ENCODE peak calls at places on chromosomes 4 and X, in six cellular contexts. A is activated B cell treated with CpG ODN at 0.5 μM for 24 hours; D is foreskin fibroblast; K is posterior cingulate gyrus; X is activated naive CD4-positive, alpha-beta T cell; J is lower lobe of right lung. H is an unnamed sample.

GRCh38 chrX:68273887-68274286 is 159.4 kb downstream of the OPHN1 start:
- DNase-seq in X (no peak), D (peak), K (no peak), J (no peak), A (no peak), H (no peak)

GRCh38 chr4:105215609-105216313 is 69.1 kb downstream of the TET2 start:
- DNase-seq in J (no peak), X (no peak), D (peak), K (no peak), A (no peak), H (no peak)

GRCh38 chr4:148376151-148376550 is 66.1 kb downstream of the NR3C2 start:
- DNase-seq in D (peak), J (no peak), K (no peak), A (no peak), X (no peak), H (peak)

GRCh38 chr4:56958111-56958517 is 19.3 kb downstream of the NOA1 start:
- DNase-seq in J (peak), D (peak), A (no peak), X (no peak), K (no peak), H (no peak)

GRCh38 chr4:126375462-126376054 is 1060.8 kb downstream of the FAT4 start:
- DNase-seq in X (no peak), A (no peak), D (peak), J (no peak), K (no peak), H (no peak)

GRCh38 chr4:145690610-145691009 is 10.7 kb downstream of the C4orf51 start:
- DNase-seq in K (no peak), J (no peak), X (no peak), D (no peak), A (no peak), H (no peak)

GRCh38 chr4:38131371-38132139 is 171.4 kb downstream of the PTTG2 start:
- DNase-seq in J (no peak), A (no peak), K (no peak), X (peak), D (no peak), H (peak)

GRCh38 chrX:150899191-150899757 is 806 bp upstream of the CD99L2 start:
- DNase-seq in D (peak), J (peak), X (no peak), A (peak), K (peak), H (no peak)

GRCh38 chr4:17232575-17233253 is 279.2 kb downstream of the QDPR start:
- DNase-seq in K (no peak), D (peak), J (no peak), A (no peak), X (no peak), H (no peak)

GRCh38 chrX:130851569-130851968 is 51.4 kb downstream of the ENOX2 start:
- DNase-seq in J (no peak), D (peak), X (no peak), A (no peak), K (no peak), H (no peak)

GRCh38 chr4:41622816-41623215 is 84.9 kb downstream of the LIMCH1 start:
- DNase-seq in D (no peak), X (no peak), A (no peak), K (peak), J (no peak), H (no peak)

GRCh38 chr4:78482281-78482680 is 69.3 kb upstream of the ANXA3 start:
- DNase-seq in J (no peak), D (no peak), K (no peak), X (no peak), A (no peak), H (no peak)

GRCh38 chrX:11447418-11447817 is 154.2 kb downstream of the AMELX start:
- DNase-seq in K (no peak), D (no peak), X (no peak), A (no peak), J (no peak), H (no peak)

GRCh38 chr4:82891728-82892466 is 944 bp upstream of the SEC31A start:
- DNase-seq in X (no peak), A (no peak), D (peak), K (no peak), J (no peak), H (no peak)

GRCh38 chrX:119186763-119187162 is 49.3 kb upstream of the PGRMC1 start:
- DNase-seq in K (no peak), J (no peak), D (no peak), A (no peak), X (no peak), H (no peak)

GRCh38 chrX:129359269-129359668 is 164.0 kb downstream of the SMARCA1 start:
- DNase-seq in D (peak), J (no peak), X (no peak), A (no peak), K (no peak), H (no peak)

GRCh38 chrX:30278365-30278764 is 30.8 kb downstream of the NR0B1 start:
- DNase-seq in X (no peak), D (peak), K (no peak), A (no peak), J (no peak), H (no peak)

GRCh38 chr4:163167333-163167626 is 590 bp upstream of the NAF1 start:
- DNase-seq in X (no peak), K (no peak), A (no peak), D (no peak), J (no peak), H (no peak)

GRCh38 chr4:9594948-9595347 is 150.7 kb downstream of the DEFB131A start:
- DNase-seq in J (no peak), A (no peak), X (no peak), D (no peak), K (no peak), H (no peak)

GRCh38 chr4:182192511-182193181 is 50.6 kb upstream of the TENM3 start:
- DNase-seq in J (no peak), X (no peak), K (no peak), A (no peak), D (peak), H (no peak)

GRCh38 chr4:183008492-183008891 is 90.6 kb upstream of the WWC2 start:
- DNase-seq in A (no peak), K (no peak), X (no peak), D (no peak), J (no peak), H (no peak)

GRCh38 chr4:157221426-157221894 is 932 bp downstream of the GRIA2 start:
- DNase-seq in X (no peak), J (no peak), K (no peak), A (no peak), D (peak), H (no peak)

GRCh38 chr4:65195002-65195401 is 475.3 kb downstream of the EPHA5 start:
- DNase-seq in K (no peak), D (no peak), J (no peak), X (no peak), A (no peak), H (no peak)

GRCh38 chr4:2552806-2553205 is 16.4 kb downstream of the FAM193A start:
- DNase-seq in D (no peak), K (no peak), A (no peak), X (no peak), J (peak), H (no peak)